ENCODE peak calls at places on chromosomes 16 and 17, in five cellular contexts. E, C, N, W and V are unnamed samples.

GRCh38 chr17:77476498-77476897 is 335.7 kb downstream of the SEC14L1 start:
- DNase-seq in C (no peak), E (no peak), W (no peak), N (no peak), V (no peak)

GRCh38 chr16:84596801-84597517 is 20.9 kb downstream of the COTL1 start:
- DNase-seq in N (no peak), W (no peak), C (no peak), E (no peak), V (no peak)

GRCh38 chr16:2990891-2991290 is 10.6 kb upstream of the PKMYT1 start:
- DNase-seq in N (no peak), W (no peak), E (no peak), C (no peak), V (no peak)

GRCh38 chr17:263773-264172 is 82.3 kb upstream of the DOC2B start:
- DNase-seq in C (no peak), N (peak), E (no peak), W (peak), V (no peak)

GRCh38 chr17:31696184-31696602 is 162.9 kb downstream of the COPRS start:
- DNase-seq in N (peak), E (peak), W (peak), C (peak), V (peak)

GRCh38 chr17:14351493-14351892 is 50.6 kb downstream of the HS3ST3B1 start:
- DNase-seq in W (no peak), N (no peak), E (no peak), C (no peak), V (no peak)

GRCh38 chr17:38674013-38674748 is 576 bp downstream of the EPOP start:
- DNase-seq in N (peak), C (peak), W (peak), E (no peak), V (no peak)

GRCh38 chr17:13002761-13003453 is 14.9 kb downstream of the ELAC2 start:
- DNase-seq in N (peak), C (peak), W (peak), E (peak), V (peak)

GRCh38 chr17:858941-859452 is 76.8 kb downstream of the MRM3 start:
- DNase-seq in E (no peak), N (no peak), W (no peak), C (no peak), V (no peak)

GRCh38 chr16:11401161-11402050 is 56.1 kb downstream of the RMI2 start:
- DNase-seq in E (peak), N (peak), W (peak), C (peak), V (no peak)

GRCh38 chr16:17395849-17396480 is 74.8 kb downstream of the XYLT1 start:
- DNase-seq in E (no peak), N (no peak), W (no peak), C (no peak), V (no peak)

GRCh38 chr16:4911831-4912422 is 25.0 kb downstream of the PPL start:
- DNase-seq in C (no peak), E (no peak), W (no peak), N (no peak), V (no peak)

GRCh38 chr16:29141586-29142324 is 156.9 kb downstream of the LAT start:
- DNase-seq in N (peak), E (no peak), W (peak), C (no peak), V (peak)

GRCh38 chr17:2232244-2232638 is 71.3 kb downstream of the SMG6 start:
- DNase-seq in N (no peak), C (no peak), E (no peak), W (no peak), V (no peak)

GRCh38 chr17:78387982-78388941 is 9.8 kb downstream of the PGS1 start:
- DNase-seq in W (no peak), E (peak), C (no peak), N (no peak), V (no peak)

GRCh38 chr17:19738073-19738449 is 10.0 kb downstream of the ALDH3A1 start:
- DNase-seq in C (no peak), N (no peak), E (no peak), W (no peak), V (no peak)

GRCh38 chr16:79269211-79269863 is 331.2 kb downstream of the MAF start:
- DNase-seq in C (no peak), N (no peak), W (no peak), E (no peak), V (no peak)

GRCh38 chr16:47987136-47987535 is 168.7 kb downstream of the ABCC12 start:
- DNase-seq in C (no peak), E (no peak), W (no peak), N (no peak), V (no peak)

DNA sequence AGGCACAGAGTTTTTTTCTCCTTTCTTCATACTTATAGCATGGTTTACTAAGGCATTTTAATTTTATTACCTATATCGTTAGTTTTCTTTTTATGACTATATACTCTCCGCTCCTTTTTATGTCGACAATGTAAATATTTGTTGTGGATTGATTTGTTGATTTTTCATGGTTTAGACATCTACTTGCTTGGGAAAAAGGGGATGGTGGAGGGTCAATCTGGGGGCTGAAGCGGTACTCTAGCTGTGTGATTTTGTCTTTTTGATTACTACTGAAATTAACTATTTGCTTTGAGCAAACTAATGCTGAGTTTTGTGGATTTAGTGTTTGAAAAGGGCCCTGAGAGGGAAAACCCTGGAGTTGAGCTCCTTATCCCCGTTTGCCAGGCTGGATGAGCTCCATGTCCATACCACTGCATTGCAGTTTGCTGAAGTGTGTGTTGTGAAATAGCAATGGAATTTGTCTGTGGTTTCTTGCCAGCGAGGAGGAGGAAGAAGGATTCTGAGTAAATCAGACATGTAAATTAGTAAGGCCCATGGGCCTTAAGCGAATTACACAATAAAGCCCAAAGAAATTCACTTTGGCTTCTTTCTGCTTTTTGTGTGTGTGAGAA is 72.0 kb downstream of the FTO start:
- DNase-seq in C (peak), N (no peak), W (no peak), E (peak), V (no peak)
- H3K27ac ChIP-seq in C (no peak), N (no peak), W (no peak), E (no peak), V (no peak)

GRCh38 chr16:27462846-27463682 is 61.1 kb downstream of the IL21R start:
- DNase-seq in E (no peak), W (peak), C (no peak), N (peak), V (no peak)
- H3K27ac ChIP-seq in E (no peak), W (no peak), C (peak), N (no peak), V (no peak)

DNA sequence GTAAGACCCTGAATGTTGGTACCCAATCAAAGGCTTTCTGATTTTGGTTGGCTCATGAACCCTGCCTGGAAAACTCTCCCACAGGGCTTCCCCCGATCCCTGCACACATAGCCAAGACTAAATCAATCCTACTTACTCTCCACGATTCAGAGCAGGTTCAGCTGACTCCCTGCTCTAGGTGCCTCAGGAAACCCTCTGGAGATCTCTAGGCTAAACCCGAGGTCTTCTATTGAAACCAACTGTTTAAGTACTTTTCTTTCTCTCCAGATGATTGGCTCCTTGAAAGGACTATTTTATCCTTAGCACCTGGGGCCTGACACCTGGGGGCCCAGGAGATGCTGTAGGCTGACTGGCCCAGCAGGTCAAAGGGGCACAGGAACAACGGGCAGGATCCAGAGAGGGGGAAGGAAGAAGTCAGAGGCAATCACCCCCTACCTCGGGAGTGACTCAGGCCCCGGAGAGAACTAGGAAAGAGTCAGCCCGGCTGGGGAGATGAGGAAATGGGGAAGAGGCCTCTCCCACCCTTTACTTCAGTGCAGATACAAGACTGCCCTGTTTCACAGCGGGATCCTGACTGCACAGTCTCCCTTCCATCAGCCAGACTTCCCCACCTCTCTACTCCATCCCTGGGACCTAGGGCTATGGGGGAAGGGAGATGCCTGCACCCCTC is 2.0 kb downstream of the TBC1D10B start:
- DNase-seq in E (no peak), N (no peak), C (no peak), W (no peak), V (no peak)
- H3K27ac ChIP-seq in E (peak), N (no peak), C (peak), W (peak), V (peak)

GRCh38 chr17:66339563-66339962 is 37.1 kb downstream of the PRKCA start:
- DNase-seq in C (no peak), E (no peak), W (no peak), N (no peak), V (no peak)
- H3K27ac ChIP-seq in C (no peak), E (no peak), W (no peak), N (no peak), V (no peak)

GRCh38 chr17:21174186-21174585 is 39.8 kb downstream of the TMEM11 start:
- DNase-seq in E (no peak), N (no peak), C (no peak), W (no peak), V (no peak)

GRCh38 chr17:21171309-21171922 is 42.5 kb downstream of the TMEM11 start:
- DNase-seq in W (no peak), N (no peak), E (no peak), C (no peak), V (no peak)

GRCh38 chr17:21173543-21173942 is 40.4 kb downstream of the TMEM11 start:
- DNase-seq in E (no peak), C (no peak), W (no peak), N (no peak), V (no peak)

GRCh38 chr17:21170829-21171228 is 43.1 kb downstream of the TMEM11 start:
- DNase-seq in N (no peak), W (no peak), C (no peak), E (no peak), V (no peak)

GRCh38 chr17:21171970-21172510 is 41.9 kb downstream of the TMEM11 start:
- DNase-seq in E (no peak), W (no peak), C (no peak), N (no peak), V (no peak)
- H3K27ac ChIP-seq in E (no peak), W (no peak), C (peak), N (no peak), V (no peak)